ENCODE peak calls at places on chromosomes 11 and 22, in six cellular contexts. Q, G, K, R, X and U are unnamed samples.

GRCh38 chr22:21047730-21048129 is 2.0 kb downstream of the LRRC74B start:
- DNase-seq in Q (no peak), R (no peak), G (no peak), K (no peak), X (no peak), U (no peak)

GRCh38 chr22:46214616-46215015 is 35.5 kb downstream of the CDPF1 start:
- DNase-seq in K (no peak), R (no peak), G (no peak), Q (no peak), X (no peak), U (no peak)

GRCh38 chr11:102488208-102488607 is 35.6 kb upstream of the TMEM123 start:
- DNase-seq in Q (no peak), K (no peak), X (no peak), R (no peak), G (no peak), U (no peak)

GRCh38 chr22:39514373-39514973 is 5.9 kb upstream of the ATF4 start:
- DNase-seq in G (no peak), R (peak), K (peak), Q (peak), X (peak), U (no peak)

GRCh38 chr11:16001899-16002426 is 354.4 kb downstream of the SOX6 start:
- DNase-seq in K (peak), X (no peak), G (peak), R (no peak), Q (peak), U (peak)

GRCh38 chr11:76891793-76892192 is 31.1 kb downstream of the ACER3 start:
- DNase-seq in K (no peak), X (no peak), G (no peak), R (no peak), Q (no peak), U (no peak)

GRCh38 chr11:10317281-10317755 is 12.4 kb downstream of the ADM start:
- DNase-seq in G (no peak), X (no peak), K (no peak), Q (peak), R (no peak), U (no peak)

GRCh38 chr22:49724030-49724892 is 103.4 kb downstream of the BRD1 start:
- DNase-seq in G (no peak), K (no peak), X (peak), R (no peak), Q (no peak), U (no peak)

GRCh38 chr11:66367561-66368312 is 3.8 kb downstream of the SLC29A2 start:
- DNase-seq in R (no peak), X (no peak), Q (no peak), G (no peak), K (no peak), U (no peak)

GRCh38 chr11:57460017-57460755 is at the start of gene RTN4RL2:
- DNase-seq in R (no peak), X (no peak), K (peak), Q (peak), G (no peak), U (no peak)

GRCh38 chr11:125591659-125592304 is 870 bp upstream of the STT3A start:
- DNase-seq in Q (peak), G (no peak), X (no peak), R (peak), K (peak), U (no peak)

GRCh38 chr11:114416441-114416928 is 16.0 kb downstream of the RBM7 start:
- DNase-seq in X (no peak), Q (no peak), G (no peak), K (peak), R (no peak), U (peak)

GRCh38 chr11:118907749-118908106 is 18.0 kb downstream of the BCL9L start:
- DNase-seq in R (no peak), K (peak), G (no peak), X (no peak), Q (peak), U (no peak)

GRCh38 chr22:21020802-21021429 is 6.0 kb downstream of the P2RX6 start:
- DNase-seq in R (no peak), X (no peak), Q (peak), K (no peak), G (no peak), U (no peak)

GRCh38 chr11:11446967-11447366 is 93.9 kb upstream of the CSNK2A3 start:
- DNase-seq in K (no peak), X (no peak), R (no peak), G (no peak), Q (no peak), U (no peak)

GRCh38 chr11:120911943-120912342 is 112.0 kb upstream of the TBCEL start:
- DNase-seq in G (no peak), Q (no peak), K (no peak), R (no peak), X (no peak), U (no peak)

GRCh38 chr11:120914021-120914420 is 109.9 kb upstream of the TBCEL start:
- DNase-seq in X (no peak), R (no peak), Q (no peak), K (no peak), G (no peak), U (no peak)

GRCh38 chr11:120912915-120913314 is 111.0 kb upstream of the TBCEL start:
- DNase-seq in K (no peak), X (no peak), R (no peak), G (no peak), Q (no peak), U (no peak)

GRCh38 chr11:120909676-120910215 is 114.2 kb upstream of the TBCEL start:
- DNase-seq in Q (no peak), K (no peak), G (no peak), R (no peak), X (no peak), U (no peak)

GRCh38 chr11:120912504-120912903 is 111.4 kb upstream of the TBCEL start:
- DNase-seq in R (no peak), Q (peak), K (peak), G (peak), X (no peak), U (peak)
- TF ChIP-seq CTCF in R (no peak), Q (peak), K (no peak), G (peak), X (no peak), U (peak)

DNA sequence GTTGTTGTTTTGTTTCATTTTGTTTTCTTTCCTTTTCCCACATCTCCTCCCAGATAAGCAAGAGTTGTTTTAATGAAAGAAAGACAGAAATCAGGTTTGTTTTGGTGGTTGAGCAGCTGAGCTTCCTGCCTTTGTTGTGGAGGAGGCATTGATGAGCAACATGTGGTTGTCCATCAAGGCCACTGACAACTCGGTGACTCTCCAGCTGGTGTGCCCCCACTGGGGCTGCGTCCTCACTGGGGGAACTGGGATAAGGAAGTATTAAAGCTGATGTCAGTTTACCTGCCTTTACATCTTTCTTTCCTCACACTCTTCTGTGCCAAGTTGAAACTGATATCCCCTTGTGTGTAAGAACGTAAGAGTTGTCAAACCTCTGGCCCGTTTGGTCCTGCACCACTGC is 5.9 kb downstream of the VPS26B start:
- DNase-seq in Q (no peak), K (no peak), X (no peak), R (no peak), G (no peak), U (no peak)
- H3K4me3 ChIP-seq in Q (no peak), K (no peak), X (no peak), R (no peak), G (no peak), U (no peak)

GRCh38 chr11:84626256-84626655 is 1000.9 kb downstream of the DLG2 start:
- DNase-seq in R (no peak), Q (no peak), X (no peak), G (no peak), K (no peak), U (no peak)
- TF ChIP-seq CTCF in R (no peak), Q (no peak), X (no peak), G (no peak), K (no peak), U (no peak)

GRCh38 chr11:47407746-47408590 is at the start of gene SLC39A13:
- DNase-seq in Q (peak), R (peak), G (peak), K (peak), X (peak), U (peak)

GRCh38 chr11:47409440-47410403 is 1.3 kb downstream of the SLC39A13 start:
- DNase-seq in K (peak), R (no peak), X (no peak), G (no peak), Q (peak), U (no peak)

GRCh38 chr11:47408598-47409439 is 429 bp downstream of the SLC39A13 start:
- DNase-seq in G (peak), K (peak), X (no peak), Q (peak), R (no peak), U (peak)

GRCh38 chr11:47412152-47412746 is 3.9 kb downstream of the SLC39A13 start:
- DNase-seq in Q (peak), K (peak), G (no peak), X (no peak), R (peak), U (no peak)

DNA sequence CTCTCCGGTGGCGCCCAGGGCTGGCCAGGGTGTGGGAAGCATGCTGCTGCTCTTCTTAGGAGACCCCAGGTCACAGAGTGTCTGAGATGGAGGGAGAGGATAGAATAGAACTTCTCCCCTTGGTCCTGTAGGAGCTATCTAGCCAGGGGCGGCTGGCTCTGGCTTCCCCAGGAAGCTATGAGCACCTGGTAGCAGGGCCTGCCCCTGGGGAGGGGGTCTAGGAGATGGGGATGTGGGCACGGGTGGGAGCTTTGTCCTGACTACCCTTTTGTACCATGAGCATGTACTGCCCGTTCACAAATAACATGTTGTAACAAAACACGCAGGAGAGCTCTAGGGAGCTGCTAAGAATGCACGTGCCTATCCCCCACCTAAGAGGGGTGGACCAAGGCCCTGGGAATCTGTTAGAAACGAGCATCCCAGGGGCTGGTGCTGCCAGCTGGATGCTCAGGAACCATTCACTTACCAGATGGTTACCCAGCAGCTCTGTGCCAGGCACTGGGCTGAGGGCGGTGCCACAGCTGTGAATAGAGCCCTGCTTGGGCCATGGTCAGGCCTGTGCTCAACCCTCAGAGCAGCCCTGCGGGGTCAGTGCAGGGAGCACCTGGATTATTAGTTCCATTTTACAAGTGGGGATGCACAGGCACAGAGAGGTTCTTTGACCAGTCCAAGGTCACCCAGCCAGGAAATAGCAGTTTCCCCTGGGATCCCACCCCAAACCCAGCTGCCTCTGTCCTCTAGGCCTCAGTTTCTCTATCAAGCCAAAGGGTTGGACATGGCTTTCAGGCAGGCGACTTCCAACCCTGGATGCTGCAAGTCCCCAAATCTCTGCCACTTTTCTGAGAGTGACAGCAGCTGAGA is 2.2 kb downstream of the SLC39A13 start:
- DNase-seq in Q (peak), G (no peak), X (no peak), K (no peak), R (no peak), U (no peak)
- H3K4me3 ChIP-seq in Q (no peak), G (peak), X (no peak), K (peak), R (no peak), U (peak)

DNA sequence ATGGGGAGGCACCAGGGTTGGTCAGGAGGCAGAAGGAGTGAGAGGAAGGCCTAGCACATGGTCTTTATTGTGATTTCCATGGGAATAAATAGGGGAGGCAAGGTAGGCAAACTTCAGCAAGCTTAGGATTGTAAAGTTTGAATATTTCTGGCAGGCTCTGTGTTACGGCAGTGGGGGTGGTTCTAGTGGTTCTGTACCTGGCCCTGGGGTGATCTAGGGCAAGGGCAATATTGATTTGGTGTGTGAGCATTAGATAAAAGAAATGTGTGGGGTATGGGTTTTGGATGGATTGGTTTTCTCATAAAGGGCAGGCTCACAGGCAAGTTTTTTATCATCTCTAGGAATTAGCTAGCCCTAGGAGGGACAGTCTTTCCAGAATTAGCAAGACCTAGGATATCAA is 584.0 kb downstream of the OPCML start:
- DNase-seq in R (no peak), K (no peak), Q (no peak), X (no peak), G (no peak), U (no peak)
- TF ChIP-seq CTCF in R (no peak), K (no peak), Q (no peak), X (no peak), G (no peak), U (no peak)

GRCh38 chr11:68371176-68372041 is 59.0 kb downstream of the LRP5 start:
- DNase-seq in G (no peak), X (peak), R (peak), Q (no peak), K (peak), U (no peak)
- H3K4me3 ChIP-seq in G (no peak), X (no peak), R (no peak), Q (no peak), K (no peak), U (no peak)

GRCh38 chr11:81007046-81007445 is 1566.2 kb upstream of the TENM4 start:
- DNase-seq in Q (no peak), K (peak), X (no peak), G (no peak), R (no peak), U (peak)
- TF ChIP-seq CTCF in Q (peak), K (no peak), X (no peak), G (no peak), R (no peak), U (no peak)

GRCh38 chr11:73625690-73626318 is 20.6 kb upstream of the PLEKHB1 start:
- DNase-seq in G (peak), X (peak), K (peak), Q (peak), R (peak), U (peak)
- H3K4me3 ChIP-seq in G (no peak), X (no peak), K (no peak), Q (no peak), R (no peak), U (no peak)